ENCODE peak calls at places on chromosomes 13 and 19, in seven cellular contexts. K is esophagus squamous epithelium, B is right atrium auricular region, T is WERI-Rb-1, I is neural progenitor cell, C is GM12865, P is left ventricle myocardium inferior. M is an unnamed sample.
A peak's percentile ranks its signal among the peaks of the same experiment; 100 is the strongest.

GRCh38 chr19:1055028-1055425 is 11.9 kb upstream of the ARHGAP45 start:
- DNase-seq in K (no peak), B (no peak), T (no peak), I (no peak), C (no peak), P (no peak), M (no peak)

GRCh38 chr13:80524447-80525215 is 183.7 kb upstream of the SPRY2 start:
- DNase-seq in K (no peak), B (no peak), T (no peak), I (no peak), C (no peak), P (no peak), M (no peak)

GRCh38 chr13:44300895-44301638 is 72.6 kb upstream of the SERP2 start:
- DNase-seq in K (no peak), B (no peak), T (no peak), I (no peak), C (peak; percentile 82), P (peak; percentile 53), M (no peak)

GRCh38 chr13:108859202-108860012 is 230.0 kb downstream of the MYO16 start:
- DNase-seq in K (no peak), B (no peak), T (no peak), I (no peak), C (peak; percentile 17), P (no peak), M (peak; percentile 41)

GRCh38 chr19:38941979-38942378 is 11.2 kb downstream of the MRPS12 start:
- DNase-seq in K (no peak), B (no peak), T (no peak), I (no peak), C (no peak), P (no peak), M (no peak)

GRCh38 chr13:44810067-44810840 is 179.0 kb downstream of the NUFIP1 start:
- DNase-seq in K (no peak), B (peak; percentile 78), T (no peak), I (no peak), C (peak; percentile 11), P (no peak), M (no peak)

GRCh38 chr13:73146705-73147104 is 87.9 kb downstream of the KLF5 start:
- DNase-seq in K (no peak), B (no peak), T (no peak), I (no peak), C (no peak), P (no peak), M (no peak)

GRCh38 chr19:46616631-46617322 is 8.1 kb downstream of the PTGIR start:
- DNase-seq in K (no peak), B (no peak), T (peak; percentile 92), I (peak; percentile 83), C (peak; percentile 73), P (peak; percentile 71), M (peak; percentile 89)

GRCh38 chr13:86870388-86870966 is 800.7 kb upstream of the SLITRK5 start:
- DNase-seq in K (no peak), B (no peak), T (no peak), I (peak; percentile 11), C (peak; percentile 1), P (no peak), M (peak; percentile 32)

GRCh38 chr13:40665754-40666057 is 735 bp downstream of the FOXO1 start:
- DNase-seq in K (no peak), B (no peak), T (no peak), I (no peak), C (no peak), P (peak; percentile 21), M (no peak)

GRCh38 chr13:76860706-76861105 is 25.5 kb downstream of the KCTD12 start:
- DNase-seq in K (no peak), B (no peak), T (no peak), I (no peak), C (no peak), P (no peak), M (no peak)

GRCh38 chr19:41225238-41226052 is 6.4 kb downstream of the AXL start:
- DNase-seq in K (no peak), B (peak; percentile 93), T (no peak), I (peak; percentile 65), C (no peak), P (peak; percentile 48), M (peak; percentile 80)

GRCh38 chr19:14770944-14771839 is 7.2 kb downstream of the ADGRE2 start:
- DNase-seq in K (no peak), B (no peak), T (no peak), I (peak; percentile 23), C (no peak), P (no peak), M (no peak)

GRCh38 chr13:45584816-45585215 is 30.7 kb downstream of the ERICH6B start:
- DNase-seq in K (no peak), B (no peak), T (no peak), I (peak; percentile 9), C (no peak), P (no peak), M (peak; percentile 43)

DNA sequence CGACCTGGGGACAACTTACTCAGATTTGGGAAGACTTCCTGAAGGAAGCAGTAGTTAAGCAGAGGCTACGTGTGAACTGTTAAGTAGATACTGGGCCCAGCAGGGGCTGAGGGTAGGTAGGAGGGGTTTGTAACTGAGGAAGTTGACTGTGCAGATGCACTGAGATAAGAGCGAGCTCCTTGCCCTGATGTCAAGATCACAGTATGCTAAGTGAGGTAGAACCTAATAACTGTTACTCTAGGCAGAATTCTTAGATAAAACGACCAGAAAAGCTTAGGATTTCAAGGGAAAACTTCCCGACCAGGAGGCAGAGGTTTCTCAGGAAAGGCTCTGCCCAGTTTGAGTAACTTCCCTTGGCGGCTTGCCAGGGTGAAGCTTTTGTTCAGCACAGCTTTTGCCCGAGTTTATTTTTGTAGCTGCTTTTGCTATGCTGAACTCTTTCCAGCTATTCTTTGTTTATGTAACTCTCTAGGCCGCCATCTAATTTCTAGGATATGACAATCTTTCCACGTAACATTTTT is 632.1 kb downstream of the DIAPH3 start:
- DNase-seq in K (peak; percentile 8), B (peak; percentile 82), T (no peak), I (peak; percentile 30), C (no peak), P (peak; percentile 85), M (peak; percentile 64)
- H3K4me3 ChIP-seq in K (no peak overlapping the region), B (no peak overlapping the region), T (no peak overlapping the region), I (no peak overlapping the region), C (no peak overlapping the region), P (no peak overlapping the region), M (no peak overlapping the region)

GRCh38 chr13:111518161-111518791 is 197.8 kb downstream of the TEX29 start:
- DNase-seq in K (no peak), B (no peak), T (no peak), I (no peak), C (no peak), P (no peak), M (peak; percentile 30)
- TF ChIP-seq CTCF in K (peak; percentile 38), B (no peak), T (peak; percentile 54), I (no peak), C (no peak), P (no peak), M (peak; percentile 52)

GRCh38 chr13:52348983-52349780 is 56.8 kb downstream of the THSD1 start:
- DNase-seq in K (no peak), B (no peak), T (no peak), I (no peak), C (peak; percentile 5), P (no peak), M (no peak)

GRCh38 chr13:52345048-52345447 is 60.9 kb downstream of the THSD1 start:
- DNase-seq in K (no peak), B (no peak), T (no peak), I (no peak), C (no peak), P (no peak), M (no peak)

GRCh38 chr13:52348081-52348480 is 57.9 kb downstream of the THSD1 start:
- DNase-seq in K (no peak), B (no peak), T (no peak), I (no peak), C (no peak), P (no peak), M (no peak)

GRCh38 chr13:52345631-52346251 is 60.2 kb downstream of the THSD1 start:
- DNase-seq in K (no peak), B (no peak), T (no peak), I (no peak), C (no peak), P (no peak), M (no peak)

DNA sequence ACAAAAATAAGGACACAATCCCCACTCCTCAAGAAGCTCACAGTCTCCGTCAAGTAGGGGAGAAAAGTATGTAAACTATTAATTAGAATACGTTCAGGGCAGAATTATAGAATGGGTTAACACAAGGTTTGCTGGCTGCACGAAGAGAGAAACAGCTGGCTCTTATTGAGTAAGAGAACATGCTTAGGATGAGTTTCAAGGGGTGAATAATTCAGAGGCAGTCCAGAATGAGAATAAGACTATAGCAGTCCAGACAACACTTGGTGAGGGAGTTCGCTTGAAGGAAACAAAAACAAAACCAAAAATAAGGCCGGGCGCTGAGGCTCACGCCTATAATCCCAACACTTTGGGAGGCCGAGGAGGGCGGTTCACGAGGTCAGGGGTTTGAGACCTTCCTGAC is 61.9 kb downstream of the THSD1 start:
- DNase-seq in K (no peak), B (no peak), T (no peak), I (no peak), C (no peak), P (no peak), M (no peak)
- H3K4me3 ChIP-seq in K (no peak overlapping the region), B (no peak overlapping the region), T (no peak overlapping the region), I (no peak overlapping the region), C (no peak overlapping the region), P (peak overlapping the region; percentile 36), M (no peak overlapping the region)

GRCh38 chr19:35739275-35740107 is 2.8 kb downstream of the IGFLR1 start:
- DNase-seq in K (no peak), B (no peak), T (no peak), I (no peak), C (no peak), P (no peak), M (peak; percentile 33)

GRCh38 chr19:35742121-35742724 is at the start of gene IGFLR1:
- DNase-seq in K (no peak), B (no peak), T (no peak), I (no peak), C (peak; percentile 89), P (no peak), M (no peak)

GRCh38 chr19:35740108-35740422 is 2.2 kb downstream of the IGFLR1 start:
- DNase-seq in K (no peak), B (no peak), T (no peak), I (peak; percentile 25), C (no peak), P (no peak), M (no peak)

GRCh38 chr19:35741216-35741541 is 1.1 kb downstream of the IGFLR1 start:
- DNase-seq in K (no peak), B (no peak), T (no peak), I (no peak), C (no peak), P (no peak), M (no peak)

DNA sequence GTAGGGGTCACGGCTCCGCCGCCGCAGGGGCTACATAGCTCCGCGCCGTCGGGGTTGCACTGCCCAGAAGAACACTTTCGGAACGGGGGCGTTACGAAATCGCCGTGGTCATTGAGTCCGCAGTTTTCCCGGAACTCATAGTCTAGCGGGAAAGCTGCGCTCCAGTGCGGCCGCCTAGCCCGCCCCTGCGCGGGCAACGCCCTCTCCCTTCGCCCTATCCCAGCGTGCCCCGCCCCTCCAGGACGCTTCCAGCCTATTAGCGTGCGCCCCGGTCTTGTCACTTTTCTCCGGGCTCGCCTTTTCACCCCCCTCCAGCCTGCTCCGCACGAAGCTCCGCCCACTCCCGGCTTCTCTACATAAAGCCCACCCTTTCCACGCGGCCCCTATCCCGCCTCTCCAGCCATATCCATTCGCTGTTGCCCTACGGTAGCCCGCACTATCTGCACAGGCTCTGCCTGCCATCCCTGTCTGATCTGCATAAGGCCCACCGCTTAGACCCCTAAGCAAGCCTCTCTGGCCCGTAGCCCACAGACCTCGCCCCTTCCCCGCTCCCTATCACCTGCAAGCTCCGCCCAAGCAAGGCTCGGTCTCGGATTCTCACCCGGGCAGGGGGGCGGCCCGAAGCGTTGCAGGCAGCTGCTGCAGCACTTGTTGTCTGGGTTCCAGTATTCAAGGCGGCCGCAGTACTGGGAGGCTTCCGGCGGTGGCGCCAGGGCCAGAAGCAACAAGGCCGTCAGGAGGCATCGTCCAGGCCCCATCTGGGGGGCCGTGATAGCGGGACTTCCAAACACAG is 1.6 kb downstream of the IGFLR1 start:
- DNase-seq in K (peak; percentile 91), B (peak; percentile 98), T (peak; percentile 99), I (peak; percentile 99), C (peak; percentile 97), P (peak; percentile 99), M (peak; percentile 99)
- TF ChIP-seq CTCF in K (peak; percentile 29), B (peak; percentile 20), T (no peak), I (peak; percentile 56), C (no peak), P (peak; percentile 20), M (no peak)